ENCODE peak calls at places on chromosomes 3 and 15, in nine cellular contexts. F is prostate gland, V is esophagus muscularis mucosa, N is sigmoid colon, T is GM12878, Q is suprapubic skin, E is K562, G is upper lobe of left lung, H is transverse colon. Z is an unnamed sample.

GRCh38 chr3:150261418-150261817 is 146.7 kb upstream of the TSC22D2 start:
- DNase-seq in F (no peak), V (no peak), N (no peak), T (no peak), Q (no peak), E (no peak), G (no peak), H (no peak), Z (no peak)

GRCh38 chr3:105613120-105613519 is 246.4 kb downstream of the ALCAM start:
- DNase-seq in F (no peak), V (no peak), N (no peak), T (no peak), Q (no peak), E (no peak), G (no peak), H (no peak), Z (no peak)

GRCh38 chr15:61112231-61112630 is 116.9 kb downstream of the RORA start:
- DNase-seq in F (no peak), V (no peak), N (no peak), T (no peak), Q (no peak), E (no peak), G (no peak), H (no peak), Z (no peak)

GRCh38 chr15:37877851-37878577 is 56.4 kb upstream of the TMCO5A start:
- DNase-seq in F (no peak), V (no peak), N (no peak), T (no peak), Q (no peak), E (no peak), G (no peak), H (no peak), Z (no peak)

GRCh38 chr3:148190441-148190990 is 507.2 kb upstream of the AGTR1 start:
- DNase-seq in F (no peak), V (no peak), N (no peak), T (no peak), Q (no peak), E (no peak), G (no peak), H (no peak), Z (no peak)

GRCh38 chr3:16828815-16829214 is 55.9 kb upstream of the PLCL2 start:
- DNase-seq in F (no peak), V (peak), N (no peak), T (no peak), Q (no peak), E (peak), G (no peak), H (peak), Z (no peak)

GRCh38 chr3:169657351-169658124 is 6.0 kb downstream of the MECOM start:
- DNase-seq in F (no peak), V (no peak), N (no peak), T (no peak), Q (no peak), E (no peak), G (no peak), H (no peak), Z (no peak)

GRCh38 chr3:141625506-141625905 is 112.6 kb upstream of the RNF7 start:
- DNase-seq in F (no peak), V (no peak), N (no peak), T (no peak), Q (no peak), E (no peak), G (no peak), H (no peak), Z (no peak)

GRCh38 chr3:16183601-16184270 is 9.3 kb downstream of the GALNT15 start:
- DNase-seq in F (no peak), V (no peak), N (no peak), T (no peak), Q (no peak), E (no peak), G (no peak), H (no peak), Z (no peak)

GRCh38 chr15:90933310-90933709 is 961 bp upstream of the HDDC3 start:
- DNase-seq in F (no peak), V (no peak), N (no peak), T (no peak), Q (no peak), E (no peak), G (no peak), H (no peak), Z (no peak)

GRCh38 chr15:90931737-90932659 is at the start of gene HDDC3:
- DNase-seq in F (peak), V (peak), N (peak), T (peak), Q (peak), E (peak), G (peak), H (peak), Z (peak)

GRCh38 chr15:90934256-90934948 is 683 bp upstream of the UNC45A start:
- DNase-seq in F (peak), V (peak), N (peak), T (peak), Q (peak), E (peak), G (peak), H (peak), Z (peak)

GRCh38 chr15:90930861-90931629 is 1.3 kb downstream of the HDDC3 start:
- DNase-seq in F (no peak), V (no peak), N (peak), T (no peak), Q (no peak), E (no peak), G (no peak), H (no peak), Z (no peak)

DNA sequence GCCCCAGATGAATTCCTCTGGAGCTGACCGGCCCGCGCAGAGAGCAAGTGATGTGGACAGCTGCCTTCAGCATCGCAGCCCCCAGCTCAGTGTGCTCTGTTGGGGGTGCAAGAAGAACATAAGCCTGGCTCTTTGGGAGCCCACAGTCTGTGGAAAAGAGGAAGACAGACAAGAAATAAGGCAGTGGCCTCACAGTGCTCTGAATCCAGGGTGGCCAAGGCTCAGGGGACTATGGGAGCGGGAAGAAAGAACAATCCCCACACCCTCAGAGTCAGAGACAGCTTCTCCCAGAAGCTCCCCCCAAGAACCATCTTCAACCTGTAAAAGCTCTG is 277 bp upstream of the HDDC3 start:
- DNase-seq in F (no peak), V (no peak), N (no peak), T (no peak), Q (no peak), E (no peak), G (no peak), H (no peak), Z (no peak)
- H3K4me3 ChIP-seq in F (peak), V (peak), N (peak), T (no peak), Q (peak), E (peak), G (peak), H (peak), Z (peak)

GRCh38 chr3:124248471-124249028 is 256.6 kb upstream of the ROPN1 start:
- DNase-seq in F (no peak), V (no peak), N (peak), T (no peak), Q (no peak), E (no peak), G (no peak), H (peak), Z (no peak)
- TF ChIP-seq POLR2AphosphoS5 in F (peak), V (peak), N (peak), T (no peak), Q (no peak), E (no peak), G (peak), H (no peak), Z (no peak)

GRCh38 chr3:59064276-59064675 is 14.5 kb upstream of the CFAP20DC start:
- DNase-seq in F (no peak), V (no peak), N (no peak), T (no peak), Q (no peak), E (no peak), G (no peak), H (peak), Z (no peak)
- TF ChIP-seq POLR2A in F (no peak), V (no peak), N (no peak), T (no peak), Q (no peak), E (no peak), G (no peak), H (no peak), Z (no peak)

DNA sequence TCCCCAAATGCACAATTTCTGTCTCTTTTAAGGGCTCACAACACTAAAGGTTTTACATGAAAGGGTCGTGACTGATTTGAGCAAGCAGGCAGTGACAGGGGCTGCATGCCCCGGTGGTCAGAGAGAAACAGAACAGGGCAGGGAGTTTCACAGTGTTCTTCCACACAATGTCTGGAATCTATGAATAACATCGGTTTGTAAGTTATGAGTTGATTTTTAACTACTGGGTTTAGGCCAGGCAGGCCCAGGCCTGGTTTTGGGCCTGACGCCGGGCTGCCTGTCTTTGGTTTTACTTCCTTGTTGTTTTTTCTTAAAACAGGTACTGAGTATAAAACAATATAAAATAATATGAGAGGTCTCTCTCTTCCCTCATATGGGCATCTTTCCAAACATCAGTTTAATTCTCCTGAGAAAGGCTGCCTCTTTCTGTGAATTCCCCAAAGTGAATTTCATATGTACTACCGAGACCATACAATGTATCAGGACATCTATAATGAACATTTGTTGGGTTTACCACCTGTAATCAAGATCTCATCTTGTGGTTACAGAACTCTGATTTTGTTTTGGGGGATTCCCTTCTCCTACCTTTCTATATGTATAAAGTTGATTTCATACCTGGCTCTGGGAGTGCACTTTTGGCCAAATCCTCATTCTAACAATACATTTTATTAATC is 74.4 kb downstream of the CD200 start:
- DNase-seq in F (no peak), V (no peak), N (no peak), T (peak), Q (no peak), E (no peak), G (no peak), H (peak), Z (no peak)
- H3K4me3 ChIP-seq in F (no peak), V (no peak), N (no peak), T (no peak), Q (no peak), E (no peak), G (no peak), H (no peak), Z (no peak)

Z was measured in breast epithelium.